ENCODE peak calls at places on chromosome 15, in seven cellular contexts. I is GM12878, S is Peyer's patch, J is stomach, U is tibial nerve, R is uterus, T is breast epithelium. W is an unnamed sample.

GRCh38 chr15:93048759-93049161 is 40.3 kb downstream of the RGMA start:
- DNase-seq in S (no peak), J (no peak), U (no peak), T (peak; percentile 63), I (no peak), R (no peak), W (no peak)

GRCh38 chr15:98647026-98647773 is 1.1 kb upstream of the IGF1R start:
- DNase-seq in R (peak; percentile 74), T (no peak), S (peak; percentile 81), I (no peak), J (peak; percentile 66), U (no peak), W (peak; percentile 38)

GRCh38 chr15:91867581-91868026 is 14.1 kb downstream of the SLCO3A1 start:
- DNase-seq in I (no peak), R (peak; percentile 82), T (peak; percentile 83), J (peak; percentile 81), U (no peak), S (peak; percentile 54), W (peak; percentile 76)

GRCh38 chr15:74829991-74830390 is 3.6 kb downstream of the CPLX3 start:
- DNase-seq in S (no peak), I (no peak), T (no peak), J (no peak), U (no peak), R (no peak), W (no peak)

GRCh38 chr15:73697033-73697467 is 12.9 kb downstream of the CD276 start:
- DNase-seq in U (peak; percentile 70), S (peak; percentile 62), J (peak; percentile 78), R (peak; percentile 84), T (peak; percentile 58), I (peak; percentile 38), W (peak; percentile 79)

GRCh38 chr15:25694238-25694584 is 168.9 kb downstream of the ATP10A start:
- DNase-seq in I (no peak), T (no peak), U (no peak), R (no peak), S (no peak), J (no peak), W (no peak)

GRCh38 chr15:76336254-76337046 is at the start of gene ISL2:
- DNase-seq in S (peak; percentile 72), R (no peak), J (peak; percentile 67), I (peak; percentile 61), T (no peak), U (no peak), W (peak; percentile 94)

GRCh38 chr15:31145271-31145911 is 43.9 kb upstream of the TRPM1 start:
- DNase-seq in J (no peak), U (no peak), T (no peak), R (no peak), S (no peak), I (no peak), W (no peak)

GRCh38 chr15:90674476-90674875 is 42.7 kb upstream of the BLM start:
- DNase-seq in R (no peak), I (no peak), J (no peak), S (no peak), U (no peak), T (no peak), W (no peak)

GRCh38 chr15:74958320-74958907 is 1.8 kb upstream of the RPP25 start:
- DNase-seq in R (peak; percentile 24), S (peak; percentile 86), J (peak; percentile 81), T (peak; percentile 50), U (peak; percentile 32), I (no peak), W (no peak)

GRCh38 chr15:35168464-35168863 is 83.4 kb upstream of the NANOGP8 start:
- DNase-seq in T (no peak), U (no peak), R (no peak), J (no peak), I (no peak), S (no peak), W (no peak)

GRCh38 chr15:73617910-73618309 is 15.3 kb downstream of the NPTN start:
- DNase-seq in T (no peak), U (no peak), I (no peak), J (no peak), S (no peak), R (no peak), W (no peak)

GRCh38 chr15:73985101-73985873 is 6.8 kb downstream of the STOML1 start:
- DNase-seq in R (no peak), T (no peak), J (no peak), I (no peak), S (no peak), U (no peak), W (no peak)

GRCh38 chr15:39935241-39935640 is 1.3 kb downstream of the EIF2AK4 start:
- DNase-seq in I (no peak), J (no peak), S (no peak), R (no peak), T (no peak), U (no peak), W (no peak)

GRCh38 chr15:62071711-62072308 is 5.0 kb downstream of the C2CD4A start:
- DNase-seq in I (no peak), T (no peak), S (no peak), J (no peak), R (no peak), U (no peak), W (no peak)

GRCh38 chr15:81101894-81102815 is 31.9 kb upstream of the CFAP161 start:
- DNase-seq in R (no peak), T (no peak), I (no peak), J (no peak), S (no peak), U (no peak), W (no peak)

GRCh38 chr15:80157215-80157614 is 4.4 kb downstream of the FAH start:
- DNase-seq in T (no peak), S (no peak), J (no peak), U (no peak), R (no peak), I (no peak), W (no peak)

GRCh38 chr15:57751177-57751800 is 44.8 kb downstream of the POLR2M start:
- DNase-seq in U (no peak), R (no peak), I (no peak), S (no peak), T (no peak), J (no peak), W (no peak)

GRCh38 chr15:67225336-67225735 is 29.1 kb downstream of the AAGAB start:
- DNase-seq in T (no peak), R (no peak), I (no peak), J (no peak), S (no peak), U (no peak), W (no peak)

GRCh38 chr15:36364377-36364776 is 215.0 kb upstream of the CDIN1 start:
- DNase-seq in J (no peak), R (no peak), U (no peak), I (no peak), S (no peak), T (no peak), W (no peak)

GRCh38 chr15:67303490-67304363 is 49.1 kb downstream of the IQCH start:
- DNase-seq in U (no peak), T (no peak), I (peak; percentile 24), R (peak; percentile 33), J (no peak), S (no peak), W (no peak)

GRCh38 chr15:33086500-33087141 is 107.9 kb downstream of the FMN1 start:
- DNase-seq in U (no peak), T (no peak), R (no peak), J (no peak), I (peak; percentile 16), S (no peak), W (no peak)

GRCh38 chr15:41933771-41934170 is 38.6 kb downstream of the EHD4 start:
- DNase-seq in T (no peak), R (no peak), U (no peak), S (no peak), I (no peak), J (peak; percentile 61), W (peak; percentile 64)

GRCh38 chr15:48149858-48150257 is 28.2 kb downstream of the MYEF2 start:
- DNase-seq in I (no peak), T (no peak), U (no peak), S (no peak), J (no peak), R (no peak), W (no peak)

DNA sequence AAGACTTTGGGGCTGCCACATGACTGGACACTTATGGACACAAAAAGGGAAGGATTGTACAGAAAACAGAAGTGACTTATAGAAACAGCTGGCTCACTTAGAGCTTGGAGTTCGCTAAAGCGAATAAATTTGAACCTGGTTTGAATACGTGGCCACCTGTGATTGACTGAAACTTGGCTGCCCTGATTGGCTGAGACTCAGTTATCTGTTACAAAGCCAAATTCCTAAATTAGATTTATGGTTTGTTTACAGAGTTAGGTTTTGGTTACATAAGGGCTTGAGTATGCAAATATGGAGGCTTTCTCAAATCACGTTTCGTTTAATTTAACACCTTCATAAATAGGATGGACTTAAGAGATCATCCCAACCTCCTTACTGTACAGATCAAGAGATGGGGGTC is 270.2 kb downstream of the THSD4 start:
- DNase-seq in S (no peak), J (no peak), T (no peak), I (no peak), U (no peak), R (no peak), W (no peak)
- TF ChIP-seq POLR2A in S (no peak), J (no peak), T (no peak), I (no peak), U (no peak), R (no peak), W (no peak)

GRCh38 chr15:70853270-70853854 is 595 bp downstream of the LARP6 start:
- DNase-seq in J (no peak), S (no peak), T (peak; percentile 23), U (peak; percentile 29), I (no peak), R (peak; percentile 47), W (peak; percentile 50)
- TF ChIP-seq POLR2A in J (no peak), S (no peak), T (no peak), U (no peak), I (no peak), R (no peak), W (no peak)

GRCh38 chr15:29674661-29675533 is 147.4 kb downstream of the TJP1 start:
- DNase-seq in J (peak; percentile 85), I (no peak), R (peak; percentile 29), U (no peak), S (peak; percentile 97), T (no peak), W (peak; percentile 78)
- TF ChIP-seq POLR2A in J (no peak), I (no peak), R (no peak), U (no peak), S (peak; percentile 55), T (no peak), W (peak; percentile 54)

DNA sequence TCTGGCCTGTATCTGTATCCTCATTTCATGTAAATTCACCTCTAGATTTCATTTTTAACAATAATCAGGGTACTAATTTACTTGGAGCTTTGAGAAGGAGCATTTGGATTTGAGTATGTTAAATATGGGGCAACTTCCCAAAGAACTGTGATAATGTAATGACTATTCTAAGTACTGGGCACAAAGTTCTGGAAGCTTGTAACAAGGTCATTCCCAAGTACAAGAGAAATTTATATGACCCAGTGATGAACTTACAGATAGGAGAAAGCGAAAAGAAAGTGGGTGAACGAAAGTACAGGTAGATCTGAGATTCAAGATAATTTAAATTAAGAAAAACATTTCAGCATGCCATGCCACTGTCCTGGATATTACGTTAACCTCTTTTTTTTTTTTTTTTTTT is 93.8 kb downstream of the MYO5A start:
- DNase-seq in T (no peak), I (no peak), R (no peak), U (no peak), J (no peak), S (no peak), W (no peak)
- TF ChIP-seq POLR2A in T (no peak), I (no peak), R (no peak), U (no peak), J (no peak), S (no peak), W (no peak)